ENCODE peak calls at places on chromosomes 16 and 17, in five cellular contexts. K is AG10803, Y is SW 1271, L is skeletal muscle cell, V is cardiac muscle cell. D is an unnamed sample.
A peak's percentile ranks its signal among the peaks of the same experiment; 100 is the strongest.

GRCh38 chr16:14640538-14640937 is 7.8 kb downstream of the BFAR start:
- DNase-seq in K (no peak), Y (no peak), L (no peak), V (no peak), D (no peak)

GRCh38 chr17:40312893-40313659 is 4.1 kb downstream of the RARA start:
- DNase-seq in K (no peak), Y (no peak), L (no peak), V (no peak), D (no peak)

GRCh38 chr17:63376949-63377348 is 69.2 kb downstream of the CYB561 start:
- DNase-seq in K (no peak), Y (no peak), L (no peak), V (no peak), D (no peak)

GRCh38 chr16:2748757-2749455 is 3.5 kb upstream of the SRRM2 start:
- DNase-seq in K (no peak), Y (no peak), L (no peak), V (no peak), D (no peak)

GRCh38 chr17:49051269-49051668 is 54.1 kb downstream of the IGF2BP1 start:
- DNase-seq in K (no peak), Y (no peak), L (no peak), V (no peak), D (no peak)

GRCh38 chr16:1884155-1884760 is 12.3 kb upstream of the MEIOB start:
- DNase-seq in K (peak; percentile 8), Y (no peak), L (no peak), V (peak; percentile 38), D (no peak)

GRCh38 chr17:21464611-21465021 is 88.5 kb downstream of the KCNJ12 start:
- DNase-seq in K (no peak), Y (no peak), L (no peak), V (no peak), D (no peak)

GRCh38 chr16:50461400-50461760 is 86.8 kb upstream of the NKD1 start:
- DNase-seq in K (no peak), Y (no peak), L (no peak), V (no peak), D (no peak)

GRCh38 chr16:1002399-1003161 is 21.0 kb downstream of the SOX8 start:
- DNase-seq in K (peak; percentile 58), Y (peak; percentile 76), L (peak; percentile 41), V (peak; percentile 87), D (no peak)

GRCh38 chr17:7582401-7583252 is 1.0 kb upstream of the MPDU1 start:
- DNase-seq in K (no peak), Y (no peak), L (no peak), V (no peak), D (no peak)

GRCh38 chr17:63476857-63477470 is at the start of gene ACE:
- DNase-seq in K (no peak), Y (no peak), L (no peak), V (peak; percentile 25), D (no peak)

GRCh38 chr16:49855280-49855821 is 561 bp downstream of the ZNF423 start:
- DNase-seq in K (peak; percentile 67), Y (peak; percentile 10), L (peak; percentile 36), V (peak; percentile 94), D (peak; percentile 28)

GRCh38 chr16:82761858-82762257 is 135.1 kb downstream of the CDH13 start:
- DNase-seq in K (no peak), Y (no peak), L (no peak), V (peak; percentile 41), D (no peak)

GRCh38 chr17:32161029-32161428 is 18.7 kb downstream of the RHOT1 start:
- DNase-seq in K (no peak), Y (no peak), L (no peak), V (peak; percentile 50), D (no peak)

GRCh38 chr17:49964539-49965521 is 4.2 kb upstream of the DLX4 start:
- DNase-seq in K (no peak), Y (no peak), L (no peak), V (no peak), D (no peak)

GRCh38 chr17:56929362-56929969 is 15.6 kb upstream of the TRIM25 start:
- DNase-seq in K (no peak), Y (peak; percentile 28), L (no peak), V (no peak), D (no peak)

GRCh38 chr16:20399185-20399584 is 5.4 kb downstream of the PDILT start:
- DNase-seq in K (no peak), Y (no peak), L (no peak), V (no peak), D (no peak)

GRCh38 chr16:71880176-71880575 is 3.8 kb downstream of the ZNF821 start:
- DNase-seq in K (no peak), Y (no peak), L (no peak), V (no peak), D (no peak)

GRCh38 chr17:73803867-73804539 is 159.8 kb upstream of the SDK2 start:
- DNase-seq in K (no peak), Y (no peak), L (no peak), V (no peak), D (no peak)

GRCh38 chr16:76176616-76177015 is 100.6 kb upstream of the CNTNAP4 start:
- DNase-seq in K (no peak), Y (no peak), L (no peak), V (no peak), D (no peak)

GRCh38 chr17:48460055-48460454 is 30.0 kb upstream of the SKAP1 start:
- DNase-seq in K (no peak), Y (no peak), L (no peak), V (no peak), D (no peak)

GRCh38 chr17:35243459-35244204 is 760 bp downstream of the SLFN5 start:
- DNase-seq in K (peak; percentile 72), Y (peak; percentile 52), L (peak; percentile 33), V (peak; percentile 63), D (peak; percentile 1)

GRCh38 chr17:17985555-17985954 is 12.9 kb downstream of the DRC3 start:
- DNase-seq in K (no peak), Y (no peak), L (no peak), V (peak; percentile 23), D (no peak)

GRCh38 chr17:55699178-55699865 is 23.3 kb downstream of the TMEM100 start:
- DNase-seq in K (no peak), Y (no peak), L (no peak), V (no peak), D (no peak)

GRCh38 chr16:27436921-27437650 is 35.1 kb downstream of the IL21R start:
- DNase-seq in K (no peak), Y (no peak), L (no peak), V (no peak), D (no peak)

GRCh38 chr16:30660424-30661251 is 2.4 kb downstream of the FBRS start:
- DNase-seq in K (no peak), Y (no peak), L (no peak), V (no peak), D (no peak)

GRCh38 chr17:74972107-74972972 is at the start of gene HID1:
- DNase-seq in K (no peak), Y (no peak), L (no peak), V (peak; percentile 17), D (no peak)

GRCh38 chr16:306911-307370 is 24.0 kb downstream of the PDIA2 start:
- DNase-seq in K (no peak), Y (no peak), L (no peak), V (no peak), D (no peak)

D was measured in cerebellar nuclear complex.